ENCODE peak calls at places on chromosomes 7 and 10, in eight cellular contexts. G is activated CD8-positive, alpha-beta memory T cell treated with anti-CD3 and anti-CD28 coated beads for 1 hour; M is iPS-NIHi11; U is activated CD4-positive, CD25-positive, alpha-beta regulatory T cell; A is GOT3; P is NCI-H1092; X is activated CD8-positive, alpha-beta T cell treated with anti-CD3 and anti-CD28 coated beads for 36 hours; F is activated T-cell treated with anti-CD3 and anti-CD28 coated beads, Interleukin-2, amount 50 U/mL, for 72 hours. K is an unnamed sample.

GRCh38 chr10:42988517-42989395 is 88.1 kb upstream of the RET start:
- DNase-seq in F (peak), G (no peak), P (no peak), U (no peak), A (no peak), M (no peak), X (peak), K (no peak)

GRCh38 chr10:114995468-114995867 is 57.5 kb downstream of the TRUB1 start:
- DNase-seq in U (no peak), G (no peak), A (no peak), M (no peak), P (no peak), X (no peak), F (no peak), K (peak)

GRCh38 chr10:133009218-133009954 is 67.0 kb upstream of the CFAP46 start:
- DNase-seq in F (no peak), G (no peak), M (no peak), A (no peak), U (no peak), X (no peak), P (no peak), K (peak)

GRCh38 chr7:3240826-3241430 is 60.1 kb upstream of the SDK1 start:
- DNase-seq in M (no peak), P (no peak), F (no peak), G (no peak), X (no peak), A (no peak), U (no peak), K (no peak)

GRCh38 chr10:112304460-112304859 is 21.3 kb downstream of the TECTB start:
- DNase-seq in P (no peak), F (no peak), G (no peak), X (no peak), M (no peak), A (no peak), U (no peak), K (peak)

GRCh38 chr10:47257396-47258120 is 42.4 kb upstream of the GDF10 start:
- DNase-seq in U (no peak), X (no peak), F (no peak), M (no peak), P (no peak), G (no peak), A (no peak), K (peak)

GRCh38 chr7:25090374-25090773 is 34.7 kb downstream of the CYCS start:
- DNase-seq in M (no peak), F (no peak), U (no peak), X (no peak), G (no peak), A (no peak), P (no peak), K (no peak)

GRCh38 chr10:103896225-103896624 is 21.8 kb downstream of the STN1 start:
- DNase-seq in M (no peak), F (no peak), P (no peak), U (no peak), X (no peak), G (no peak), A (no peak), K (peak)

GRCh38 chr10:37777056-37777455 is 80.4 kb downstream of the ZNF248 start:
- DNase-seq in A (no peak), F (no peak), G (no peak), U (no peak), X (no peak), P (no peak), M (no peak), K (no peak)

K was measured in ELR.